ENCODE peak calls at places on chromosomes 13 and 19, in eight cellular contexts. One of them, this sample, is unnamed. For H3K9me3 and H3K4me1, the result is how much of the 10 kb centered on the place peaks cover.

GRCh38 chr19:45865269-45865948 is 1.3 kb downstream of the FOXA3 start:
- DNase-seq in K562: no peak
- DNase-seq in H9: no peak
- DNase-seq in neural progenitor cell: no peak
- DNase-seq in IMR-90: no peak
- DNase-seq in H1: peak
- DNase-seq in colonic mucosa: peak
- DNase-seq in mammary epithelial cell: no peak
- DNase-seq in this sample: no peak

GRCh38 chr13:26961890-26962615 is 201.5 kb upstream of the GPR12 start:
- DNase-seq in IMR-90: no peak
- DNase-seq in H1: no peak
- DNase-seq in K562: no peak
- DNase-seq in mammary epithelial cell: no peak
- DNase-seq in H9: no peak
- DNase-seq in neural progenitor cell: no peak
- DNase-seq in colonic mucosa: peak
- DNase-seq in this sample: no peak

GRCh38 chr13:87131611-87132010 is 539.6 kb upstream of the SLITRK5 start:
- DNase-seq in neural progenitor cell: no peak
- DNase-seq in H9: no peak
- DNase-seq in mammary epithelial cell: no peak
- DNase-seq in colonic mucosa: no peak
- DNase-seq in H1: no peak
- DNase-seq in IMR-90: no peak
- DNase-seq in K562: no peak
- DNase-seq in this sample: no peak

GRCh38 chr19:33275933-33276619 is 26.3 kb downstream of the CEBPA start:
- DNase-seq in K562: no peak
- DNase-seq in H1: no peak
- DNase-seq in H9: no peak
- DNase-seq in neural progenitor cell: no peak
- DNase-seq in mammary epithelial cell: no peak
- DNase-seq in IMR-90: no peak
- DNase-seq in colonic mucosa: no peak
- DNase-seq in this sample: no peak

GRCh38 chr19:13091400-13092161 is 11.1 kb downstream of the LYL1 start:
- DNase-seq in IMR-90: peak
- DNase-seq in neural progenitor cell: peak
- DNase-seq in K562: no peak
- DNase-seq in colonic mucosa: no peak
- DNase-seq in H9: peak
- DNase-seq in H1: peak
- DNase-seq in mammary epithelial cell: no peak
- DNase-seq in this sample: peak

GRCh38 chr19:45152504-45153338 is 8.1 kb downstream of the NKPD1 start:
- DNase-seq in H9: peak
- DNase-seq in IMR-90: peak
- DNase-seq in H1: peak
- DNase-seq in colonic mucosa: peak
- DNase-seq in K562: no peak
- DNase-seq in mammary epithelial cell: no peak
- DNase-seq in neural progenitor cell: peak
- DNase-seq in this sample: peak

GRCh38 chr13:19665427-19665859 is 32.0 kb downstream of the MPHOSPH8 start:
- DNase-seq in mammary epithelial cell: no peak
- DNase-seq in colonic mucosa: no peak
- DNase-seq in H1: no peak
- DNase-seq in neural progenitor cell: no peak
- DNase-seq in IMR-90: no peak
- DNase-seq in K562: no peak
- DNase-seq in H9: no peak
- DNase-seq in this sample: no peak

GRCh38 chr19:48713041-48713863 is 6.3 kb downstream of the MAMSTR start:
- DNase-seq in H9: peak
- DNase-seq in H1: peak
- DNase-seq in mammary epithelial cell: no peak
- DNase-seq in K562: peak
- DNase-seq in IMR-90: peak
- DNase-seq in colonic mucosa: no peak
- DNase-seq in neural progenitor cell: peak
- DNase-seq in this sample: peak

GRCh38 chr13:113907637-113908617 is 44.1 kb upstream of the GAS6 start:
- DNase-seq in H1: no peak
- DNase-seq in mammary epithelial cell: peak
- DNase-seq in H9: no peak
- DNase-seq in K562: no peak
- DNase-seq in neural progenitor cell: no peak
- DNase-seq in IMR-90: peak
- DNase-seq in colonic mucosa: peak
- DNase-seq in this sample: peak

GRCh38 chr13:69109891-69110525 is 997.6 kb upstream of the ATXN8OS start:
- DNase-seq in colonic mucosa: no peak
- DNase-seq in neural progenitor cell: peak
- DNase-seq in H9: peak
- DNase-seq in mammary epithelial cell: peak
- DNase-seq in H1: no peak
- DNase-seq in IMR-90: no peak
- DNase-seq in K562: no peak
- DNase-seq in this sample: no peak

GRCh38 chr19:44968118-44968517 is 12.9 kb downstream of the CLPTM1 start:
- DNase-seq in IMR-90: no peak
- DNase-seq in colonic mucosa: no peak
- DNase-seq in H1: no peak
- DNase-seq in K562: no peak
- DNase-seq in H9: no peak
- DNase-seq in mammary epithelial cell: no peak
- DNase-seq in neural progenitor cell: no peak
- DNase-seq in this sample: no peak

DNA sequence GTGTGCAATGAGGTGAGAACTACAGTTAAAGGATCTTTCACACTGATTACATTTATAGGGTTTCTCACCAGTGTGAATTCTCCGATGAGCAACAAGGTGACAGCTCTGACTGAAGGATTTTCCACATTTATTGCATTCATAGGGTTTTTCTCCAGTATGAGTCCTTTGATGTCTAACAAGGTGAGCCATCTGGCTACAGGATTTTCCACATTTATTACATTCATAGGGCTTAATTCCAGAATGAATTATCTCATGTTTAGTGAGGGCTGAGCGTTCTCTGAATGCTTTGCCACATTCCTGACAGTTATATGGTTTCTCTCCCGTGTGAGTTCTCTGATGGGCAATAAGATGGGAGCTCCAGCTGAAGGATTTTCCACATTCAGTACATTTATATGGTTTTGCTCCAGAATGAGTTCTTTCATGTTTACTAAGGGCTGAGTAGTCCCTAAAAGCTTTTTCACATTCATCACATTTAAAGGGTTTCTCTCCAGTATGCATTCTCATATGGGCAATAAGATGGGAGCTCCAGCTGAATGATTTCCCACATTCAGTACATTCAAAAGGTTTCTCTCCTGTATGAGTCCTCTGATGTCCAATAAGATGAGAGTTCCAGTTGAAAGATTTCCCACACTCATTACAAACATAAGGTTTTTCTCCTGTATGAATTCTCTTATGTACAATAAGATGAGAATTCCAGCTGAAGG is 4.4 kb upstream of the C19orf18 start:
- DNase-seq in mammary epithelial cell: no peak
- DNase-seq in H9: no peak
- DNase-seq in colonic mucosa: no peak
- DNase-seq in H1: no peak
- DNase-seq in K562: no peak
- DNase-seq in IMR-90: no peak
- DNase-seq in neural progenitor cell: no peak
- DNase-seq in this sample: no peak
- H3K9me3 ChIP-seq in mammary epithelial cell: half or more
- H3K9me3 ChIP-seq in H9: half or more
- H3K9me3 ChIP-seq in colonic mucosa: half or more
- H3K9me3 ChIP-seq in H1: half or more
- H3K9me3 ChIP-seq in K562: under half
- H3K9me3 ChIP-seq in IMR-90: half or more
- H3K9me3 ChIP-seq in neural progenitor cell: half or more
- H3K9me3 ChIP-seq in this sample: half or more

GRCh38 chr19:18496980-18497256 is 25.0 kb downstream of the ELL start:
- DNase-seq in H9: no peak
- DNase-seq in colonic mucosa: no peak
- DNase-seq in neural progenitor cell: no peak
- DNase-seq in K562: no peak
- DNase-seq in H1: no peak
- DNase-seq in mammary epithelial cell: no peak
- DNase-seq in IMR-90: no peak
- DNase-seq in this sample: no peak

GRCh38 chr19:18494267-18494607 is 27.6 kb downstream of the ELL start:
- DNase-seq in colonic mucosa: no peak
- DNase-seq in H9: no peak
- DNase-seq in H1: no peak
- DNase-seq in K562: no peak
- DNase-seq in neural progenitor cell: no peak
- DNase-seq in mammary epithelial cell: no peak
- DNase-seq in IMR-90: peak
- DNase-seq in this sample: peak

GRCh38 chr19:18493440-18494266 is 28.2 kb downstream of the ELL start:
- DNase-seq in neural progenitor cell: no peak
- DNase-seq in H9: no peak
- DNase-seq in H1: no peak
- DNase-seq in K562: no peak
- DNase-seq in mammary epithelial cell: no peak
- DNase-seq in colonic mucosa: no peak
- DNase-seq in IMR-90: no peak
- DNase-seq in this sample: no peak

GRCh38 chr19:18496167-18496979 is 25.5 kb downstream of the ELL start:
- DNase-seq in neural progenitor cell: no peak
- DNase-seq in H9: no peak
- DNase-seq in mammary epithelial cell: peak
- DNase-seq in H1: no peak
- DNase-seq in K562: peak
- DNase-seq in colonic mucosa: peak
- DNase-seq in IMR-90: peak
- DNase-seq in this sample: peak

DNA sequence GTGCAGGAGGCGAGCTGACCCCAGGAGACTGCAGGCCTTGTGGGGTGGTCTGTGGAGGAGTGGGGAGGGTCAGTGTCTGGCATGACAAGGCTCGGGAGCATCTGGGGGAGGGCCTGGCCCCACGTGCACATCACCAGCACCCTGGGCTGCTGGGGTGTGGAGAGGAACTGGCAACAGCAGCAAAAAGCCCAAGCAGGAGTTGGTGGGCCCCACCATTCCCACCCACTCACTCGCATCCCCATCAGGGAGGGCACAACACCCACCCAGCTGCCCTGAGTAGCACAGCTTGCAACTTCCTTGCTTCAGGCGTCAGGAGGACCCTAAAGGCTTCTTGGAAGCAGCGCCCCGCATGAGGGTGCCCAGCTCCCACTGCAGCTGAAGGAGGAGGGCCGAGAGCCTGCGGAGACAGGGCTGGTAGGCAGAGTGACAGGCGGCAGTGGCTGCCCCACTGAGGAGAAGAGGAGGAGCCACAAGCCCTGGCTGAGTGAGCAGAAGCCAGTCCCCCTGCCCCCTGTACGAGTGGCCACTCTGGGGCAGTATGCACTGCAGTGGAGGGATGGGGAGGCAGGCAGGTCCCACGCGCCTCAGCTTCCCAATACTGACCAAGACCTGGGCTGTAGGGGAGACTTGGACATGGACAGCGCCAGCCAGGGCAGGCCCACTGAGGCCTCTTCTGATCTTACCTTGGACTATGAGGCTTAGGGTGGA is 26.5 kb downstream of the ELL start:
- DNase-seq in colonic mucosa: no peak
- DNase-seq in H9: peak
- DNase-seq in neural progenitor cell: peak
- DNase-seq in IMR-90: no peak
- DNase-seq in H1: no peak
- DNase-seq in mammary epithelial cell: no peak
- DNase-seq in K562: no peak
- DNase-seq in this sample: no peak
- H3K4me1 ChIP-seq in colonic mucosa: under half
- H3K4me1 ChIP-seq in H9: under half
- H3K4me1 ChIP-seq in neural progenitor cell: under half
- H3K4me1 ChIP-seq in IMR-90: under half
- H3K4me1 ChIP-seq in H1: under half
- H3K4me1 ChIP-seq in mammary epithelial cell: under half
- H3K4me1 ChIP-seq in K562: under half
- H3K4me1 ChIP-seq in this sample: under half

GRCh38 chr19:5478241-5478924 is 23.2 kb downstream of the ZNRF4 start:
- DNase-seq in H9: no peak
- DNase-seq in H1: no peak
- DNase-seq in colonic mucosa: no peak
- DNase-seq in neural progenitor cell: no peak
- DNase-seq in mammary epithelial cell: no peak
- DNase-seq in IMR-90: no peak
- DNase-seq in K562: no peak
- DNase-seq in this sample: no peak
- H3K9ac ChIP-seq in H9: no peak
- H3K9ac ChIP-seq in H1: no peak
- H3K9ac ChIP-seq in colonic mucosa: no peak
- H3K9ac ChIP-seq in neural progenitor cell: no peak
- H3K9ac ChIP-seq in mammary epithelial cell: no peak
- H3K9ac ChIP-seq in IMR-90: no peak
- H3K9ac ChIP-seq in K562: no peak
- H3K9ac ChIP-seq in this sample: no peak

GRCh38 chr13:90386090-90386489 is 961.4 kb upstream of the MIR17HG start:
- DNase-seq in colonic mucosa: no peak
- DNase-seq in IMR-90: no peak
- DNase-seq in K562: no peak
- DNase-seq in H9: no peak
- DNase-seq in H1: no peak
- DNase-seq in neural progenitor cell: no peak
- DNase-seq in mammary epithelial cell: no peak
- DNase-seq in this sample: no peak
- H3K9me3 ChIP-seq in colonic mucosa: under half
- H3K9me3 ChIP-seq in IMR-90: under half
- H3K9me3 ChIP-seq in K562: under half
- H3K9me3 ChIP-seq in H9: under half
- H3K9me3 ChIP-seq in H1: under half
- H3K9me3 ChIP-seq in neural progenitor cell: under half
- H3K9me3 ChIP-seq in mammary epithelial cell: under half
- H3K9me3 ChIP-seq in this sample: under half

DNA sequence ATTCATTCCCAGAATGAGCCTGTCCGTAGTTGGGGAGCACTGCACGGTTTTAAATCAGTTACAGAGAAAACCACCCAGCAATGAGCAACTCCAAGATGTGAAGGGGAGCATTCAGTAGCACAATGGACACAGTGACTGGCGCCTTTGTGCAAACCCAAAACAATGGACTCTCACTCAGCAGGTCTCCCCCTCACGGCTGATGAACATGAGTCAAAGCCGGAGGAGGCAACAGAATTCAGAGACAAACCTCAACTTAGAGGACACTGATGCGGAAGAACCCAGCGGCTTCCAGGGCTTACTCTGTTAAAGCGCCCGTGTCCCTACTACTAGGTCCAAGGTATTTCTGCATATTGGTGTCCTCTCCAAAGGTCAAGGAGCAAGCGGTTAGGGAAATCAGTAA is 17.7 kb downstream of the PLEKHF1 start:
- DNase-seq in H1: no peak
- DNase-seq in mammary epithelial cell: peak
- DNase-seq in colonic mucosa: no peak
- DNase-seq in H9: no peak
- DNase-seq in neural progenitor cell: peak
- DNase-seq in K562: peak
- DNase-seq in IMR-90: no peak
- DNase-seq in this sample: no peak
- H3K4me1 ChIP-seq in H1: under half
- H3K4me1 ChIP-seq in mammary epithelial cell: under half
- H3K4me1 ChIP-seq in colonic mucosa: under half
- H3K4me1 ChIP-seq in H9: under half
- H3K4me1 ChIP-seq in neural progenitor cell: under half
- H3K4me1 ChIP-seq in K562: under half
- H3K4me1 ChIP-seq in IMR-90: under half
- H3K4me1 ChIP-seq in this sample: half or more

GRCh38 chr13:95740921-95741320 is 64.0 kb downstream of the DNAJC3 start:
- DNase-seq in colonic mucosa: no peak
- DNase-seq in IMR-90: no peak
- DNase-seq in mammary epithelial cell: no peak
- DNase-seq in neural progenitor cell: no peak
- DNase-seq in H1: no peak
- DNase-seq in K562: no peak
- DNase-seq in H9: no peak
- DNase-seq in this sample: no peak
- H3K9ac ChIP-seq in colonic mucosa: no peak
- H3K9ac ChIP-seq in IMR-90: no peak
- H3K9ac ChIP-seq in mammary epithelial cell: no peak
- H3K9ac ChIP-seq in neural progenitor cell: no peak
- H3K9ac ChIP-seq in H1: no peak
- H3K9ac ChIP-seq in K562: no peak
- H3K9ac ChIP-seq in H9: no peak
- H3K9ac ChIP-seq in this sample: no peak

This sample was measured in adipocyte.